ENCODE peak calls at places on chromosomes 3 and 15, in five cellular contexts. One of them, this sample, is unnamed.
A peak's percentile ranks its signal among the peaks of the same experiment; 100 is the strongest.

GRCh38 chr15:58506787-58507671 is 75.2 kb downstream of the LIPC start:
- DNase-seq in heart right ventricle: no peak
- DNase-seq in heart left ventricle: no peak
- DNase-seq in OCI-LY7: no peak
- DNase-seq in adrenal gland: no peak
- DNase-seq in this sample: no peak

GRCh38 chr3:68060186-68060585 is 405.8 kb upstream of the SUCLG2 start:
- DNase-seq in heart left ventricle: no peak
- DNase-seq in heart right ventricle: no peak
- DNase-seq in OCI-LY7: no peak
- DNase-seq in adrenal gland: no peak
- DNase-seq in this sample: no peak

GRCh38 chr15:75641176-75641498 is 1.1 kb upstream of the IMP3 start:
- DNase-seq in adrenal gland: no peak
- DNase-seq in OCI-LY7: no peak
- DNase-seq in heart right ventricle: no peak
- DNase-seq in heart left ventricle: no peak
- DNase-seq in this sample: no peak

GRCh38 chr3:14346191-14346590 is 56.2 kb upstream of the SLC6A6 start:
- DNase-seq in OCI-LY7: no peak
- DNase-seq in adrenal gland: no peak
- DNase-seq in heart right ventricle: no peak
- DNase-seq in heart left ventricle: no peak
- DNase-seq in this sample: no peak

GRCh38 chr3:77807312-77807711 is 767.4 kb downstream of the ROBO2 start:
- DNase-seq in adrenal gland: no peak
- DNase-seq in heart right ventricle: no peak
- DNase-seq in OCI-LY7: no peak
- DNase-seq in heart left ventricle: no peak
- DNase-seq in this sample: no peak

GRCh38 chr3:105634719-105635118 is 234.1 kb downstream of the CBLB start:
- DNase-seq in heart right ventricle: no peak
- DNase-seq in OCI-LY7: no peak
- DNase-seq in heart left ventricle: no peak
- DNase-seq in adrenal gland: no peak
- DNase-seq in this sample: no peak

GRCh38 chr3:13879102-13879945 is 547 bp downstream of the WNT7A start:
- DNase-seq in heart right ventricle: no peak
- DNase-seq in OCI-LY7: no peak
- DNase-seq in adrenal gland: no peak
- DNase-seq in heart left ventricle: no peak
- DNase-seq in this sample: no peak

GRCh38 chr3:13031621-13032020 is 41.6 kb downstream of the IQSEC1 start:
- DNase-seq in OCI-LY7: no peak
- DNase-seq in heart right ventricle: no peak
- DNase-seq in heart left ventricle: no peak
- DNase-seq in adrenal gland: no peak
- DNase-seq in this sample: no peak

GRCh38 chr15:59522988-59523461 is 85.0 kb downstream of the FAM81A start:
- DNase-seq in heart left ventricle: no peak
- DNase-seq in adrenal gland: no peak
- DNase-seq in OCI-LY7: peak; percentile 25
- DNase-seq in heart right ventricle: no peak
- DNase-seq in this sample: no peak

GRCh38 chr15:81265944-81266775 is 57.8 kb downstream of the STARD5 start:
- DNase-seq in heart right ventricle: peak; percentile 81
- DNase-seq in heart left ventricle: peak; percentile 88
- DNase-seq in adrenal gland: peak; percentile 83
- DNase-seq in OCI-LY7: peak; percentile 89
- DNase-seq in this sample: peak; percentile 83

GRCh38 chr3:13091898-13092620 is 18.8 kb upstream of the IQSEC1 start:
- DNase-seq in heart left ventricle: peak; percentile 90
- DNase-seq in adrenal gland: peak; percentile 90
- DNase-seq in heart right ventricle: peak; percentile 86
- DNase-seq in OCI-LY7: peak; percentile 81
- DNase-seq in this sample: peak; percentile 79

GRCh38 chr15:34124656-34125055 is 22.8 kb downstream of the PGBD4 start:
- DNase-seq in heart left ventricle: no peak
- DNase-seq in adrenal gland: no peak
- DNase-seq in OCI-LY7: no peak
- DNase-seq in heart right ventricle: no peak
- DNase-seq in this sample: no peak

GRCh38 chr3:151879684-151880282 is 6.3 kb downstream of the SUCNR1 start:
- DNase-seq in OCI-LY7: no peak
- DNase-seq in heart right ventricle: no peak
- DNase-seq in adrenal gland: no peak
- DNase-seq in heart left ventricle: no peak
- DNase-seq in this sample: no peak

GRCh38 chr3:64591606-64592005 is 96.2 kb downstream of the ADAMTS9 start:
- DNase-seq in heart left ventricle: no peak
- DNase-seq in OCI-LY7: no peak
- DNase-seq in heart right ventricle: no peak
- DNase-seq in adrenal gland: no peak
- DNase-seq in this sample: no peak

GRCh38 chr3:102069211-102069662 is 219.9 kb downstream of the NFKBIZ start:
- DNase-seq in OCI-LY7: no peak
- DNase-seq in adrenal gland: peak; percentile 42
- DNase-seq in heart right ventricle: no peak
- DNase-seq in heart left ventricle: no peak
- DNase-seq in this sample: no peak

GRCh38 chr3:15038306-15038705 is 26.8 kb downstream of the MRPS25 start:
- DNase-seq in heart left ventricle: no peak
- DNase-seq in heart right ventricle: no peak
- DNase-seq in OCI-LY7: no peak
- DNase-seq in adrenal gland: no peak
- DNase-seq in this sample: no peak

GRCh38 chr3:107757140-107757539 is 234.4 kb downstream of the BBX start:
- DNase-seq in heart left ventricle: no peak
- DNase-seq in OCI-LY7: no peak
- DNase-seq in adrenal gland: no peak
- DNase-seq in heart right ventricle: no peak
- DNase-seq in this sample: no peak

GRCh38 chr3:150411971-150412370 is 3.9 kb downstream of the TSC22D2 start:
- DNase-seq in adrenal gland: no peak
- DNase-seq in OCI-LY7: no peak
- DNase-seq in heart right ventricle: no peak
- DNase-seq in heart left ventricle: no peak
- DNase-seq in this sample: no peak

GRCh38 chr15:87672309-87672897 is 584.1 kb downstream of the NTRK3 start:
- DNase-seq in adrenal gland: peak; percentile 13
- DNase-seq in OCI-LY7: no peak
- DNase-seq in heart right ventricle: no peak
- DNase-seq in heart left ventricle: no peak
- DNase-seq in this sample: peak; percentile 17

GRCh38 chr15:79675982-79676381 is 220.8 kb downstream of the MTHFS start:
- DNase-seq in adrenal gland: no peak
- DNase-seq in heart left ventricle: no peak
- DNase-seq in OCI-LY7: no peak
- DNase-seq in heart right ventricle: no peak
- DNase-seq in this sample: no peak

GRCh38 chr3:64650710-64651109 is 37.1 kb downstream of the ADAMTS9 start:
- DNase-seq in heart right ventricle: no peak
- DNase-seq in adrenal gland: no peak
- DNase-seq in OCI-LY7: no peak
- DNase-seq in heart left ventricle: no peak
- DNase-seq in this sample: no peak

GRCh38 chr3:14452676-14453367 is 50.4 kb downstream of the SLC6A6 start:
- DNase-seq in adrenal gland: peak; percentile 89
- DNase-seq in OCI-LY7: no peak
- DNase-seq in heart right ventricle: peak; percentile 87
- DNase-seq in heart left ventricle: peak; percentile 91
- DNase-seq in this sample: peak; percentile 96

GRCh38 chr3:113441051-113441770 is at the start of gene CFAP44:
- DNase-seq in OCI-LY7: no peak
- DNase-seq in heart left ventricle: peak; percentile 88
- DNase-seq in heart right ventricle: peak; percentile 82
- DNase-seq in adrenal gland: peak; percentile 88
- DNase-seq in this sample: peak; percentile 64

GRCh38 chr3:34107669-34108068 is 309.2 kb downstream of the PDCD6IP start:
- DNase-seq in heart right ventricle: no peak
- DNase-seq in OCI-LY7: peak; percentile 46
- DNase-seq in heart left ventricle: no peak
- DNase-seq in adrenal gland: no peak
- DNase-seq in this sample: no peak

GRCh38 chr3:34108976-34109375 is 310.5 kb downstream of the PDCD6IP start:
- DNase-seq in OCI-LY7: peak; percentile 46
- DNase-seq in adrenal gland: no peak
- DNase-seq in heart left ventricle: no peak
- DNase-seq in heart right ventricle: no peak
- DNase-seq in this sample: no peak

GRCh38 chr3:34106379-34106778 is 307.9 kb downstream of the PDCD6IP start:
- DNase-seq in heart left ventricle: no peak
- DNase-seq in heart right ventricle: no peak
- DNase-seq in OCI-LY7: no peak
- DNase-seq in adrenal gland: no peak
- DNase-seq in this sample: no peak

GRCh38 chr3:34109846-34110245 is 311.4 kb downstream of the PDCD6IP start:
- DNase-seq in adrenal gland: no peak
- DNase-seq in heart right ventricle: no peak
- DNase-seq in heart left ventricle: no peak
- DNase-seq in OCI-LY7: peak; percentile 68
- DNase-seq in this sample: no peak

GRCh38 chr3:34106879-34107278 is 308.4 kb downstream of the PDCD6IP start:
- DNase-seq in OCI-LY7: peak; percentile 61
- DNase-seq in heart right ventricle: no peak
- DNase-seq in heart left ventricle: no peak
- DNase-seq in adrenal gland: no peak
- DNase-seq in this sample: no peak
- H3K9me3 ChIP-seq in OCI-LY7: no peaks in the 10 kb centered on the region
- H3K9me3 ChIP-seq in heart right ventricle: no peaks in the 10 kb centered on the region
- H3K9me3 ChIP-seq in heart left ventricle: no peaks in the 10 kb centered on the region
- H3K9me3 ChIP-seq in adrenal gland: no peaks in the 10 kb centered on the region
- H3K9me3 ChIP-seq in this sample: no peaks in the 10 kb centered on the region

DNA sequence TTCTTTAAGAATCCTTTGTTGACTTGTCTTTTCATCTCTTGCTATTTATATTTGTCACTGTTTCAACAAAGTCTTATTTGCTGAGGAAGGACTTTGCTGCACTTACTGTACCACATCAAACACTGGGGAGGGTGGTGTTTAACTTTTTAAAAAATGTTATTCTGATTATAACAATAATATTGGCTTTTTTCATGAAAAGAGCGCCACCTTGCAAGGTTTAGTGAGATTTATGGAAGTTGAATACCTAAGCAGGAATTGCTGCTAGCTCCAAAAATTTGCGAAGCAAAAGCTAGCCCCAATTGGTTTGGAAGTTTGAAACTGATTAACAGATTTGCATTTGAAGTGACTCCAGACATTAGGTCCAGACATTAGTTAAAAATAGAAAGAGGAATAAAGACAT is 6.7 kb downstream of the ZIC1 start:
- DNase-seq in heart left ventricle: no peak
- DNase-seq in OCI-LY7: no peak
- DNase-seq in heart right ventricle: no peak
- DNase-seq in adrenal gland: no peak
- DNase-seq in this sample: no peak
- H3K9me3 ChIP-seq in heart left ventricle: no peaks in the 10 kb centered on the region
- H3K9me3 ChIP-seq in OCI-LY7: no peaks in the 10 kb centered on the region
- H3K9me3 ChIP-seq in heart right ventricle: no peaks in the 10 kb centered on the region
- H3K9me3 ChIP-seq in adrenal gland: no peaks in the 10 kb centered on the region
- H3K9me3 ChIP-seq in this sample: no peaks in the 10 kb centered on the region

GRCh38 chr3:292038-292437 is 95.5 kb downstream of the CHL1 start:
- DNase-seq in adrenal gland: no peak
- DNase-seq in heart right ventricle: no peak
- DNase-seq in OCI-LY7: no peak
- DNase-seq in heart left ventricle: no peak
- DNase-seq in this sample: no peak

GRCh38 chr3:294096-294495 is 97.5 kb downstream of the CHL1 start:
- DNase-seq in heart left ventricle: no peak
- DNase-seq in heart right ventricle: no peak
- DNase-seq in OCI-LY7: no peak
- DNase-seq in adrenal gland: no peak
- DNase-seq in this sample: no peak

GRCh38 chr3:284316-284715 is 87.8 kb downstream of the CHL1 start:
- DNase-seq in adrenal gland: no peak
- DNase-seq in OCI-LY7: no peak
- DNase-seq in heart right ventricle: no peak
- DNase-seq in heart left ventricle: no peak
- DNase-seq in this sample: no peak

GRCh38 chr3:291028-291427 is 94.5 kb downstream of the CHL1 start:
- DNase-seq in heart left ventricle: no peak
- DNase-seq in OCI-LY7: no peak
- DNase-seq in heart right ventricle: no peak
- DNase-seq in adrenal gland: no peak
- DNase-seq in this sample: no peak

DNA sequence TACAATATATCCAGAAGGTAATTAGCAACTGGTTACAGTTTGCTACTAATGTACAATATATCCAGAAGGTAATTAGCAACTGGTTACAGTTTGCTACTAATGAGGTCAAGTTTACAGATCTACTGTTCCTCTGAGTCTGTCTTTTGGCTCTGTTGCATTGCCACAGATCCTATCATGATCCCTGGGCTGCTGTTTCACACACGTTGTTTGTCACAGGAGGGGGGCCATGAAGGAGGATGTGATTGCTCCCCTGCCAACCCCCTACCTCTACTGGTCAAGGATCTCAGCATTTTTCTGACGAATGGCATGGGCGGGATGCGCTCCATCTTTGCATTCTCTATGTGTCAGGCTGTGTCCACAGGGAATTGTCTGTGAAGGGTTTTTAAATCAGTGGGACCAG is 91.8 kb downstream of the CHL1 start:
- DNase-seq in adrenal gland: no peak
- DNase-seq in OCI-LY7: no peak
- DNase-seq in heart left ventricle: no peak
- DNase-seq in heart right ventricle: no peak
- DNase-seq in this sample: no peak
- H3K9me3 ChIP-seq in adrenal gland: no peaks in the 10 kb centered on the region
- H3K9me3 ChIP-seq in OCI-LY7: no peaks in the 10 kb centered on the region
- H3K9me3 ChIP-seq in heart left ventricle: no peaks in the 10 kb centered on the region
- H3K9me3 ChIP-seq in heart right ventricle: no peaks in the 10 kb centered on the region
- H3K9me3 ChIP-seq in this sample: no peaks in the 10 kb centered on the region

GRCh38 chr15:46131876-46132275 is 497.0 kb downstream of the SQOR start:
- DNase-seq in adrenal gland: no peak
- DNase-seq in heart left ventricle: no peak
- DNase-seq in heart right ventricle: no peak
- DNase-seq in OCI-LY7: no peak
- DNase-seq in this sample: no peak

GRCh38 chr15:46126581-46126980 is 491.8 kb downstream of the SQOR start:
- DNase-seq in heart left ventricle: no peak
- DNase-seq in OCI-LY7: no peak
- DNase-seq in adrenal gland: no peak
- DNase-seq in heart right ventricle: no peak
- DNase-seq in this sample: no peak

GRCh38 chr15:46129145-46129544 is 494.3 kb downstream of the SQOR start:
- DNase-seq in heart right ventricle: no peak
- DNase-seq in adrenal gland: no peak
- DNase-seq in OCI-LY7: no peak
- DNase-seq in heart left ventricle: no peak
- DNase-seq in this sample: no peak

DNA sequence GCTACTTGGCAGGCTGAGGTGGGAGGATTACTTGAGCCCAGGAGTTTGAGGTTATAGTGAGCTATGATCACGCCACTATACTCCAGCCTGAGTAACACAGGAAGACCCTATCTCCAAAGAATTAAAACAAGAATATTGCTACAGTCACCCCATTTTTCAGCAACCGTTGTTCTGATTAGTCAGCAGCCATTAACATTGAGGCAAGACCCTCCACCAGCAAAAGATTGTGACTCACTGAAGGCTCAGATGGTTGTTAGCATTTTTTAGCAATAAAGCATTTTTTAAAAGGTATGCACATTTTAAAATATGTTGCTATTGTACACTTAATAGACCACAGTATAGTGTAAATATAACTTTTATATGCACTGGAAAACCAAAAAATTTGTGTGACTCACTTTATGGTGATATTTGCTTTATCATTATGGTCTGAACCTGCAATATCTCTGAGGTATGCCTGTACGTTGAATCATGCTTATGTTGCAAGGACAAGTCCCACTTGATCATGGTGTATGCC is 492.6 kb downstream of the SQOR start:
- DNase-seq in heart left ventricle: no peak
- DNase-seq in heart right ventricle: no peak
- DNase-seq in OCI-LY7: no peak
- DNase-seq in adrenal gland: no peak
- DNase-seq in this sample: no peak
- H3K9me3 ChIP-seq in heart left ventricle: no peaks in the 10 kb centered on the region
- H3K9me3 ChIP-seq in heart right ventricle: peaks cover 37% of the 10 kb centered on the region
- H3K9me3 ChIP-seq in OCI-LY7: peaks cover 18% of the 10 kb centered on the region
- H3K9me3 ChIP-seq in adrenal gland: peaks cover 7% of the 10 kb centered on the region
- H3K9me3 ChIP-seq in this sample: no peaks in the 10 kb centered on the region

This sample was measured in uterus.